ENCODE peak calls at places on chromosome 5, in six cellular contexts. B is foreskin fibroblast, C is mesenchymal stem cell, Z is AG04449, A is left ventricle myocardium inferior, E is neuronal stem cell. T is an unnamed sample.

GRCh38 chr5:158899201-158899600 is 200.5 kb downstream of the EBF1 start:
- DNase-seq in B (peak), C (no peak), Z (no peak), A (no peak), E (no peak), T (no peak)

GRCh38 chr5:146466521-146467349 is 19.6 kb downstream of the TCERG1 start:
- DNase-seq in B (peak), C (peak), Z (no peak), A (no peak), E (no peak), T (no peak)

GRCh38 chr5:7436521-7436920 is 40.6 kb downstream of the ADCY2 start:
- DNase-seq in B (no peak), C (no peak), Z (no peak), A (no peak), E (no peak), T (no peak)

GRCh38 chr5:125125031-125125823 is 378.8 kb upstream of the ZNF608 start:
- DNase-seq in B (no peak), C (peak), Z (no peak), A (no peak), E (no peak), T (no peak)

GRCh38 chr5:19978466-19978865 is 9.5 kb downstream of the CDH18 start:
- DNase-seq in B (no peak), C (no peak), Z (no peak), A (no peak), E (no peak), T (no peak)

GRCh38 chr5:137372386-137373160 is 126.6 kb downstream of the SPOCK1 start:
- DNase-seq in B (peak), C (no peak), Z (no peak), A (no peak), E (no peak), T (peak)

GRCh38 chr5:73793911-73794310 is 167.9 kb downstream of the ARHGEF28 start:
- DNase-seq in B (no peak), C (no peak), Z (no peak), A (no peak), E (no peak), T (no peak)

GRCh38 chr5:6632324-6632930 is 417 bp downstream of the NSUN2 start:
- DNase-seq in B (peak), C (peak), Z (no peak), A (no peak), E (no peak), T (peak)

GRCh38 chr5:76521240-76521758 is 101.9 kb downstream of the F2RL2 start:
- DNase-seq in B (peak), C (no peak), Z (no peak), A (no peak), E (no peak), T (peak)

GRCh38 chr5:110807174-110807573 is 68.4 kb downstream of the SLC25A46 start:
- DNase-seq in B (peak), C (peak), Z (no peak), A (peak), E (no peak), T (no peak)

GRCh38 chr5:73928486-73928885 is 302.5 kb downstream of the ARHGEF28 start:
- DNase-seq in B (no peak), C (no peak), Z (no peak), A (no peak), E (no peak), T (no peak)

GRCh38 chr5:169637085-169637855 is at the start of gene DOCK2:
- DNase-seq in B (no peak), C (no peak), Z (no peak), A (peak), E (no peak), T (no peak)

GRCh38 chr5:38467353-38468040 is 88.9 kb downstream of the LIFR start:
- DNase-seq in B (peak), C (no peak), Z (no peak), A (peak), E (no peak), T (no peak)

GRCh38 chr5:127260686-127261085 is 29.9 kb upstream of the MEGF10 start:
- DNase-seq in B (peak), C (no peak), Z (no peak), A (no peak), E (no peak), T (no peak)

GRCh38 chr5:133387091-133387490 is 225.2 kb downstream of the FSTL4 start:
- DNase-seq in B (no peak), C (no peak), Z (no peak), A (no peak), E (no peak), T (no peak)

GRCh38 chr5:84239509-84239908 is 145.2 kb downstream of the EDIL3 start:
- DNase-seq in B (peak), C (peak), Z (no peak), A (no peak), E (no peak), T (no peak)

DNA sequence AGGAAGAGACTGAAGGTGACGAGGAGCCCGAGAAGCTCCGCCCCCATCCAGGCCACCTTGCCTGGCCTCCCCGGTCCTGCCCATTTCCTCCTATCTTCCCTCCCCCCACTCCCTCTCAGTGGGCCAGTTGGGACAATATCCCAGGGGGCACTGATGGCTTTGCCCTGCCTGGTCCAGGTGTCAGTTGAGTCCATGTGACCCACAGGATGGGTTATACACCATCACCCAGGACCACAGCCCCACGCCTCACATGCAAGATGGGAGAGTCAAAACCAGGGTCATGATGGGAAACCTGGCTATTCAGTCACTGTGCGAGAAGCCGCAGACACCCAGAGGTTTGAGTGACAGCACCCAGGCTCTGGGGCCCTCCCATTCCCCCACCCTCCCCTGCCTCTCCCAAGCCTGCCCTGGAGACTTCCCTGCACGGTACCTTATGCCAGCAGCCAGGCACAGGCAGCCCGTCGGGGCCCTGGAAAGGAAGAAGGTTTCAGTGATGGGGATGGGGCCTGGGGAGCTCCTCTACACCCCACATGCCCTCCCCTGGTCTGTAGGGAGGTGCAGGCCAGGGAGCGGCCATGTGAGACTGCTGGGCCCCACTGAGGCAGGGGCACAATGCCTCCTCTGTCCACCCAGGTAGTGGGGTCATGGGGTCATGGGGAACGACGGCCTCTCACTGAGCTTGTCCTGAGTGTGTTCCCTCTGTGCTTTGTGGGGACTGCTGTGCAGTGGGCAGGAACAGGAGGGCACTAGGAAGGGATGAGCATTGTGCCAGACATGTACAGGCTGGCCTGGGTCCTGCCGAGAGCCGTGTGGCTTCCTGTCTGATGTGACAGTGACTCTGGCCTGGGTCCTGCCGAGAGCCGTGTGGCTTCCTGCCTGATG is 6.3 kb upstream of the PHYKPL start:
- DNase-seq in B (no peak), C (no peak), Z (no peak), A (no peak), E (no peak), T (no peak)
- H3K4me3 ChIP-seq in B (no peak), C (no peak), Z (no peak), A (no peak), E (peak), T (no peak)

GRCh38 chr5:32767948-32768427 is 56.9 kb downstream of the NPR3 start:
- DNase-seq in B (peak), C (peak), Z (peak), A (no peak), E (no peak), T (no peak)
- H3K4me3 ChIP-seq in B (no peak), C (no peak), Z (no peak), A (no peak), E (no peak), T (no peak)

DNA sequence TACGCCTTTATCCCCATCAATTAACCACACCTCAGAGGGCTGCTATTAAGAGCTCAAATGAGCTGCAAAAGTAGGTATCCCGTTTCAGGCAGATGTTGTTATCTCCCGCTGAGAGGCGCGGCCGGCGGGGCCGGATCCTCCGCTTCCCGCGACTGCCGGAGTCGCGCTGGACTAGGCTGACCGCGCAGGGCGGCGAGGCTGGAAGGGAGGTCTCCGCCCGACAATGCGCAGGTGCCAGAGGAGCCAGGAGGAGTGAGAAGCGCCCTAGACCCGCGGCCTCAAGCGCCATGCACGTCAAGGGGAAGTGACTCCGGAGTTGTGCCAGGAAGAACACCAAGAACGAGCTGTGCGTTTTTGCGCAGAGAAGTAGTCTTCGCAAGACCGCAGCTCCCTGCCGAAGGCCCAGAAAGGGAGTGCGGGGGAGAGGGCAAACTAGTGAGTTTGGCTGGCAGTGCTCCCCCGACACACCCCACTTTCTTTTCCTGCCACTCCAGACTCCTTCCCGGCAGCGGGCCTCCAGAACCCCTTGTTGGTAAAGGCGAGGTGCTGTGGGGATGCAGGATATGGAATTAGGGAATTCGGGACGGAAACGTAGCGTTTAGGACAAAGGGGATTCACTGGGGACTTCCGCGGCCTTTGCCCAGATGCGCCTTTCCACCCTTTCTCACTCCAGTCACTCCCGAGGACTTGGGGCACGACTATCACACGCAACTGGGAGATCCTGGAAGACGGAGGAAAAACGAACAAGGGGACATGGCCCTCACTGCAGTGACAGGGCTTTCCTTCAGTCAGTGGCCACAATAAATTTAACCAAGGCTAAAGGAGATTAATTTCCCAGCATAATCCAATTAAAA is 8.0 kb downstream of the NR2F1-AS1 start:
- DNase-seq in B (no peak), C (peak), Z (no peak), A (no peak), E (no peak), T (no peak)
- H3K4me3 ChIP-seq in B (no peak), C (peak), Z (peak), A (peak), E (peak), T (peak)

GRCh38 chr5:173315495-173316352 is 12.5 kb downstream of the STC2 start:
- DNase-seq in B (peak), C (peak), Z (no peak), A (no peak), E (no peak), T (peak)
- H3K4me3 ChIP-seq in B (no peak), C (peak), Z (no peak), A (peak), E (no peak), T (no peak)

GRCh38 chr5:151237685-151238084 is 13.8 kb upstream of the CCDC69 start:
- DNase-seq in B (no peak), C (no peak), Z (no peak), A (no peak), E (no peak), T (no peak)
- H3K4me3 ChIP-seq in B (no peak), C (no peak), Z (no peak), A (peak), E (no peak), T (no peak)

DNA sequence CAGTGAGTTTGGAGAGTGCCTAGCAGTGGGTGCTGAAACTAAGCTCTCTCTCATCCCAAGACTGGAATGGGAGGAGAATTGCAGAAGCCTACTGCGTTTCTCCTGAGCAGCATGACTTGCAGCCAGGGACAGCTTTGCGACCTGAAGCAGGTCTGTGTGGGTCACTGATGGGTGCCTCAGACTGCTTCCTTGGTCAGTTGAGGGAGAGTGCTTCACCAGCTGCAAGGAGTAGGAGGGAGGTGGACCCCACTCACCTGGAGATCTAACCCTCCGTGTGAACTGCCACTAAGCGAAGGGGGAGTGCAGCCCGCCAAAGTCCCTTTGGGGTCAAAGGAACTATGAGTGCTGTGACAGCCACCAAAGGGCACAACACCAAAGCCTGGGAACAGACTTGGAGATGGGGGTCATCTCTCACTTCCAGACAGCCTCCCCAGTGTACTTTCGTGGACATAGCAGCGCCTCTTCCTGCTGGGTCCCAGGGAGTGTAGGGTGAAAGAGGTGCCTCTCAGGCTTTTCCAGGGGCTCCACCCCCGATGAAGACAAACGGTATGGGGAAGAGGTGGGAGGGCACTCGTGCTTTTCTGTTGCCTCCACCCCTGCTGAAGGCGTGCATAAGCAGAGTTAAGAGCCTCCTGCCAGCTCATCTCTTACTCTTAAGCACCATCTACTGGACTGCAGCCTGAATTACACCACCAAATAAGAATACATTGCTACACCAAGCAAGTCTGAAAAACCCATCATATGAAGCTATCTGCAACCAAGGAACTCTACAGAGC is 34.3 kb upstream of the MACIR start:
- DNase-seq in B (peak), C (peak), Z (no peak), A (no peak), E (peak), T (peak)
- H3K4me3 ChIP-seq in B (no peak), C (peak), Z (no peak), A (no peak), E (no peak), T (no peak)

GRCh38 chr5:96235008-96235910 is 197.8 kb downstream of the PCSK1 start:
- DNase-seq in B (no peak), C (peak), Z (no peak), A (no peak), E (no peak), T (no peak)
- H3K4me3 ChIP-seq in B (no peak), C (peak), Z (no peak), A (peak), E (no peak), T (no peak)

GRCh38 chr5:42875785-42876374 is 64.2 kb upstream of the SELENOP start:
- DNase-seq in B (no peak), C (no peak), Z (no peak), A (no peak), E (no peak), T (no peak)
- H3K4me3 ChIP-seq in B (no peak), C (no peak), Z (no peak), A (peak), E (no peak), T (no peak)

GRCh38 chr5:95068303-95068702 is 216.6 kb downstream of the MCTP1 start:
- DNase-seq in B (no peak), C (no peak), Z (no peak), A (no peak), E (no peak), T (no peak)

GRCh38 chr5:95068952-95069351 is 215.9 kb downstream of the MCTP1 start:
- DNase-seq in B (no peak), C (no peak), Z (no peak), A (no peak), E (no peak), T (no peak)

GRCh38 chr5:95069948-95070347 is 214.9 kb downstream of the MCTP1 start:
- DNase-seq in B (no peak), C (no peak), Z (no peak), A (no peak), E (no peak), T (no peak)

GRCh38 chr5:95070453-95070852 is 214.4 kb downstream of the MCTP1 start:
- DNase-seq in B (no peak), C (no peak), Z (no peak), A (no peak), E (no peak), T (no peak)

GRCh38 chr5:95070866-95071265 is 214.0 kb downstream of the MCTP1 start:
- DNase-seq in B (no peak), C (no peak), Z (no peak), A (no peak), E (no peak), T (no peak)
- H3K4me3 ChIP-seq in B (no peak), C (no peak), Z (no peak), A (no peak), E (no peak), T (no peak)

GRCh38 chr5:135578685-135579341 is at the start of gene CXCL14:
- DNase-seq in B (peak), C (peak), Z (no peak), A (no peak), E (peak), T (peak)
- H3K4me3 ChIP-seq in B (peak), C (peak), Z (peak), A (peak), E (peak), T (peak)

T was measured in astrocyte of the cerebellum.